ENCODE peak calls at places on chromosome 2, in five cellular contexts. A, I, N, D and J are unnamed samples.

GRCh38 chr2:196565106-196565505 is 74.4 kb upstream of the CCDC150 start:
- DNase-seq in A (no peak), I (no peak), N (no peak), D (no peak), J (no peak)

GRCh38 chr2:206556357-206556949 is 85.8 kb upstream of the FAM237A start:
- DNase-seq in A (peak; percentile 48), I (no peak), N (no peak), D (peak; percentile 25), J (peak; percentile 42)

GRCh38 chr2:240346753-240347372 is 88.6 kb upstream of the GPC1 start:
- DNase-seq in A (no peak), I (no peak), N (no peak), D (no peak), J (no peak)

GRCh38 chr2:38505779-38506178 is 96.9 kb downstream of the HNRNPLL start:
- DNase-seq in A (no peak), I (no peak), N (no peak), D (no peak), J (no peak)

GRCh38 chr2:113237604-113238003 is 41.1 kb downstream of the PAX8 start:
- DNase-seq in A (no peak), I (no peak), N (no peak), D (peak; percentile 55), J (no peak)

GRCh38 chr2:24124003-24124585 is 825 bp downstream of the FAM228B start:
- DNase-seq in A (no peak), I (no peak), N (no peak), D (no peak), J (no peak)

GRCh38 chr2:219446101-219446504 is 11.5 kb downstream of the SPEG start:
- DNase-seq in A (no peak), I (no peak), N (no peak), D (no peak), J (no peak)

GRCh38 chr2:161239416-161240109 is 68.7 kb upstream of the PSMD14 start:
- DNase-seq in A (no peak), I (no peak), N (no peak), D (no peak), J (no peak)

GRCh38 chr2:238868067-238868524 is 20.2 kb downstream of the TWIST2 start:
- DNase-seq in A (no peak), I (no peak), N (no peak), D (no peak), J (no peak)

GRCh38 chr2:7530001-7530400 is 612.8 kb downstream of the RNF144A start:
- DNase-seq in A (no peak), I (no peak), N (no peak), D (no peak), J (no peak)

GRCh38 chr2:222296311-222296736 is 2.5 kb downstream of the PAX3 start:
- DNase-seq in A (no peak), I (no peak), N (no peak), D (no peak), J (no peak)

GRCh38 chr2:241535871-241536639 is 22.5 kb upstream of the BOK start:
- DNase-seq in A (no peak), I (no peak), N (no peak), D (no peak), J (no peak)

GRCh38 chr2:85303780-85304531 is 23.8 kb downstream of the TGOLN2 start:
- DNase-seq in A (no peak), I (no peak), N (no peak), D (no peak), J (no peak)

GRCh38 chr2:62466501-62466854 is 39.5 kb downstream of the TMEM17 start:
- DNase-seq in A (no peak), I (no peak), N (no peak), D (no peak), J (no peak)

GRCh38 chr2:239954166-239955085 is 70.7 kb downstream of the NDUFA10 start:
- DNase-seq in A (no peak), I (no peak), N (no peak), D (no peak), J (no peak)

GRCh38 chr2:175167076-175167791 is 769 bp downstream of the ATF2 start:
- DNase-seq in A (no peak), I (no peak), N (no peak), D (peak; percentile 40), J (no peak)

GRCh38 chr2:156132941-156133340 is 199.6 kb downstream of the NR4A2 start:
- DNase-seq in A (no peak), I (no peak), N (no peak), D (no peak), J (no peak)

GRCh38 chr2:176297067-176297466 is 27.8 kb downstream of the MTX2 start:
- DNase-seq in A (no peak), I (no peak), N (no peak), D (no peak), J (no peak)

GRCh38 chr2:45652090-45653050 is 895 bp downstream of the PRKCE start:
- DNase-seq in A (no peak), I (no peak), N (no peak), D (no peak), J (no peak)

GRCh38 chr2:69914235-69915049 is 467 bp upstream of the MXD1 start:
- DNase-seq in A (peak; percentile 100), I (peak; percentile 100), N (peak; percentile 100), D (peak; percentile 100), J (peak; percentile 100)

GRCh38 chr2:69916151-69916550 is 1.2 kb downstream of the MXD1 start:
- DNase-seq in A (no peak), I (no peak), N (no peak), D (no peak), J (no peak)

GRCh38 chr2:69915050-69915945 is at the start of gene MXD1:
- DNase-seq in A (no peak), I (no peak), N (no peak), D (no peak), J (no peak)

GRCh38 chr2:69907216-69907615 is 7.7 kb upstream of the MXD1 start:
- DNase-seq in A (no peak), I (no peak), N (no peak), D (no peak), J (no peak)

GRCh38 chr2:69911985-69912563 is 2.8 kb upstream of the MXD1 start:
- DNase-seq in A (peak; percentile 46), I (no peak), N (no peak), D (peak; percentile 66), J (no peak)
- TF ChIP-seq SIN3A in A (no peak), I (no peak), N (no peak), D (no peak), J (no peak)

DNA sequence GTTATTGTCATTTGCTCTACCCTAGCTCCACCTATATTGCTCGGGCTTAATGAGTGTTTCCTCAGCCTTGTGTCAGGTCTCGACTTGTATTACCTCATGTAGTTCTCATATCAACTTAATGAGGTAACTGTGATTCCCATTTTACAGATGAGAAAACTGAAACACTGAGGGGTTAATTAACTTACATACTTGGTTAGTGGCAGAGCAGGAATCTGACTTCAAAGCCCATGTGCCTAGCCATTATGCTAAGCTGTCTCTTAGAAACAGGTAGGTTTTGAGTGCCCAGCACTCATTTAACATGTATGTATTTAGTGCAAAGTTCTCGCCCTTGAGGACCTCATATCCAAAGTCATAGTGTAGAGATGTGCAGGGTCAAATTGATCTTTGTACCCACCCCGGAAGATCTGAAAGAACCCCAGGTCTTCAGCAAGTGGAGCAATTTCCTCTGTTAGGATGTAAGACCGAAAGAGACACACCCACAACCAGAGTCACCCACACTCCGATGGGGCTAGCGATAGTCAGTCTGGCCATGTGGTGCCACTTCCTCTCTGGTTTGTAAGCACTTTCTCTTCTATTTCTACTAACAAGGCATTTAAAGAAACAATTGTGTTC is 121.0 kb upstream of the SLC39A10 start:
- DNase-seq in A (no peak), I (peak; percentile 92), N (no peak), D (no peak), J (no peak)
- TF ChIP-seq CTCF in A (no peak), I (no peak), N (no peak), D (no peak), J (no peak)

GRCh38 chr2:50529600-50530218 is 502.2 kb downstream of the NRXN1 start:
- DNase-seq in A (peak; percentile 43), I (no peak), N (no peak), D (peak; percentile 48), J (peak; percentile 35)
- TF ChIP-seq SIN3A in A (no peak), I (no peak), N (no peak), D (no peak), J (no peak)

DNA sequence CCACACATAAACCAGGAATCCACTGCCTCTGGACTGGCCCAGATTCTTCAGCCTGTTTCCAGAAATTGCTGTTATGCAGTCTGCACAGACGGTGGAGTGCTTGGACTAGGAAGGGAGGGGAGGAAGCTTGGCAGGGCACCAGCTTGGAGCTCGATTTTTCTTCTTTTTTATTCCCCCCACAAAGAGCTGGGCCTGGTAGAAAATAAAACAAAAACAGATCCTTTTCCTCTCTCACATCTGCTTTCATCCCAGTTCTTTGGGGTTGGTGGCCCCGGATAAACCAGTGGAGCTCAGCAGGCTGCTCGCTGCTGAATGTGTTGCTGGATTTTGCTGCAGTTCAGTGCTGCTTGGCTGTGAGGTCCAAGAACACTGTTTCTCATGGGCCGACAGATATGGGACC is 16.0 kb downstream of the LRRTM1 start:
- DNase-seq in A (no peak), I (no peak), N (no peak), D (no peak), J (no peak)
- TF ChIP-seq CTCF in A (no peak), I (no peak), N (no peak), D (no peak), J (no peak)

DNA sequence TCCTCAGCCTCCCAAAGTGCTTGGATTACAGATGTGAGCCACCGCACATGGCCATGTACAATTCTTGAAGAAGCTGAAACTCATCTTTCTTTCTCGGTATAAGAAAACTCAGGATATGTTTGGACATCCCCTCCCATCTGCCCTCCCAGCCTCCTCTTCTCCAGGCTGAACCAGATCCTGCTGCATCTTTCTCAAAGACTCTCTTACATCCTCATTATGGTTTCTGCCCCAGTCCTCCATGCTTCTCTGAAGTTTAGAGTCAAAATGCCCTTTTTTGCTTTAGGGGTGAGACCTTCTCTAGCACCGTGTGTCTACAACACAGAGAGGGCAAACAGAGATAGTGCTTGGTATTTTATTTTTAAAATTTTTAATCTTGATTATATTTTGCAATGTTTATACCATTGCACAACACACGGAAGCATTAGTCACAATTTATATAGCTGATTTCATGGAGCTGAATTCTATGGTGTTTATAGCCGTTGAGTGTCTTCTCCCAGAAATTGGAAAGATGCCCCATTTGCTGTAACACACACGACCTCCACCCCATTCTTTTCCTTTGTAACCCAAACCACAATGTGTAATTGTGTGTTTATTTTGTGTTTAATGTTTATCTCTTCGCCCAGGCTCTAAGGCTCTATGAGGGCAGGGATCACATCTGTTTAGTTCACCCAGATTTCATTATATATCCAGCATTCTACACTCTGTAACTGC is 206.0 kb upstream of the TNP1 start:
- DNase-seq in A (no peak), I (no peak), N (no peak), D (no peak), J (no peak)
- TF ChIP-seq SIN3A in A (no peak), I (no peak), N (no peak), D (no peak), J (no peak)

GRCh38 chr2:79630060-79630459 is 117.2 kb downstream of the CTNNA2 start:
- DNase-seq in A (no peak), I (no peak), N (no peak), D (no peak), J (no peak)
- TF ChIP-seq CTCF in A (no peak), I (no peak), N (peak; percentile 48), D (no peak), J (peak; percentile 48)

GRCh38 chr2:122737429-122738077 is 982.1 kb downstream of the TSN start:
- DNase-seq in A (no peak), I (peak; percentile 51), N (no peak), D (no peak), J (no peak)
- TF ChIP-seq SIN3A in A (no peak), I (no peak), N (no peak), D (no peak), J (no peak)

GRCh38 chr2:234745347-234745746 is 206.5 kb upstream of the SH3BP4 start:
- DNase-seq in A (no peak), I (no peak), N (no peak), D (no peak), J (no peak)
- TF ChIP-seq CTCF in A (no peak), I (no peak), N (peak; percentile 17), D (peak; percentile 43), J (peak; percentile 37)